ENCODE peak calls at places on chromosomes 7 and 10, in seven cellular contexts. K is adrenal gland, R is dorsolateral prefrontal cortex, Q is lower leg skin, B is heart left ventricle, U is fibroblast of lung, W is PC-9. T is an unnamed sample.

GRCh38 chr10:103839867-103840746 is 15.3 kb downstream of the SH3PXD2A start:
- DNase-seq in B (peak; percentile 89), K (no peak), W (no peak), R (no peak), U (no peak), Q (no peak), T (no peak)

GRCh38 chr7:96021533-96021932 is 249.2 kb downstream of the DYNC1I1 start:
- DNase-seq in U (no peak), B (no peak), W (no peak), K (no peak), Q (no peak), R (no peak), T (peak; percentile 39)

GRCh38 chr7:43553999-43554398 is 28.9 kb upstream of the STK17A start:
- DNase-seq in U (peak; percentile 53), K (no peak), R (no peak), Q (no peak), W (peak; percentile 58), B (peak; percentile 73), T (peak; percentile 76)

GRCh38 chr7:105493928-105494325 is 28.1 kb downstream of the PUS7 start:
- DNase-seq in Q (no peak), K (no peak), U (peak; percentile 56), W (no peak), R (no peak), B (no peak), T (peak; percentile 58)

GRCh38 chr10:35012781-35013180 is 77.4 kb downstream of the CUL2 start:
- DNase-seq in K (no peak), B (no peak), R (no peak), Q (no peak), U (no peak), W (no peak), T (no peak)

GRCh38 chr7:140176271-140176701 is 497 bp downstream of the KDM7A start:
- DNase-seq in R (no peak), B (no peak), Q (no peak), W (no peak), K (no peak), U (no peak), T (no peak)

GRCh38 chr7:56105508-56105907 is 768 bp downstream of the CHCHD2 start:
- DNase-seq in Q (no peak), W (peak; percentile 79), U (peak; percentile 84), B (no peak), K (peak; percentile 79), R (no peak), T (peak; percentile 86)

GRCh38 chr7:122416316-122416925 is 111.9 kb upstream of the FEZF1 start:
- DNase-seq in Q (no peak), R (no peak), U (no peak), W (no peak), B (no peak), K (no peak), T (no peak)

GRCh38 chr10:78802866-78803265 is 265.9 kb upstream of the ZMIZ1 start:
- DNase-seq in K (no peak), R (peak; percentile 36), U (peak; percentile 74), Q (peak; percentile 62), W (peak; percentile 60), B (peak; percentile 80), T (peak; percentile 68)

GRCh38 chr7:130334274-130334673 is 10.3 kb upstream of the CPA5 start:
- DNase-seq in U (peak; percentile 32), R (no peak), Q (no peak), B (no peak), K (no peak), W (no peak), T (no peak)

GRCh38 chr7:71157757-71158156 is 25.8 kb downstream of the GALNT17 start:
- DNase-seq in R (no peak), W (no peak), Q (no peak), K (no peak), B (no peak), U (no peak), T (no peak)

GRCh38 chr10:72784551-72785421 is 92.8 kb downstream of the MCU start:
- DNase-seq in R (peak; percentile 54), U (peak; percentile 88), Q (peak; percentile 26), B (peak; percentile 64), K (peak; percentile 57), W (peak; percentile 77), T (peak; percentile 87)

GRCh38 chr7:34342403-34342802 is 315.6 kb upstream of the NPSR1 start:
- DNase-seq in B (no peak), K (no peak), Q (no peak), R (no peak), U (no peak), W (no peak), T (no peak)
- TF ChIP-seq CTCF in B (no peak), K (no peak), Q (no peak), R (no peak), U (no peak), W (no peak), T (no peak)

GRCh38 chr7:124077546-124077945 is 44.7 kb upstream of the TMEM229A start:
- DNase-seq in K (no peak), B (no peak), Q (no peak), R (no peak), W (no peak), U (no peak), T (no peak)
- TF ChIP-seq CTCF in K (no peak), B (no peak), Q (no peak), R (peak; percentile 35), W (no peak), U (no peak), T (no peak)

GRCh38 chr7:31761646-31762045 is 74.6 kb downstream of the PPP1R17 start:
- DNase-seq in Q (no peak), K (no peak), B (no peak), R (peak; percentile 7), W (no peak), U (no peak), T (no peak)
- TF ChIP-seq CTCF in Q (no peak), K (no peak), B (no peak), R (no peak), W (no peak), U (no peak), T (no peak)

DNA sequence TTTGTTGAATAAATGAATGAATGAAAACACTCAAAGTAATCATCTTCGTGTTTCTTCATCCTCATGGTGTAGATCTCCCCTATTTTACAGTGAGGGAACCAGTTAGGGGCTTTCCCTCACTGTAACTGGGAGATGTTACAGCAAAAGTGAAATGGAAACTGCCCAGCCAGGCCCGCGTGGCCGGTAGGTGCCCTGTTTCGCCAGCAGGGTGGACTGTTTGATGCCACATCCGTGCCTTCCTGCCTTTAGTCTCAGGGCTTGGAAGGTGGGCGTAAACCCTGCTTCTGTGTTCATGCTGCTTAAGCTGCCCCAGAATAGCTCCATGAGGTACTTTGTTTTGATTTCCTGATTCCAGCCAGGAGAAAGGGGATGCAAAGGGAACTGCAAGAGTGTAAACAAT is 268.8 kb downstream of the PLXNA4 start:
- DNase-seq in B (no peak), U (no peak), W (no peak), Q (no peak), K (no peak), R (no peak), T (no peak)
- TF ChIP-seq CTCF in B (no peak), U (no peak), W (no peak), Q (no peak), K (no peak), R (no peak), T (no peak)

DNA sequence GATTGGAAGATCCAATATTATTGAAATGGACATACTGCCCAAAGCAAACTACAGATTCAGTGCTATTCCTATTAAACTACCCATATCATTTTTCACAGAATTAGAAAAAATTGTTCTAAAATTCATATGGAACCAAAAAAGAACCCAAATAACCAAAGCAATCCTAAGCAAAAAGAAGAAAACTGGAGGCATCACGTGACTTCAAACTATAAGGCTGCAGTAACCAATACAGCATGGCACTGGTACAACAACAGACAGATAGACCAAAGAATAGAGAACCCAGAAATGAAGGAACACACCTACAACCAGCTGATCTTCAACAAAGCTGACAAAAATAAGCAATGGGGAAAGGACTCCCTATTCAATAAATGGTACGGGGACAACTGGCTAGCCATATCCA is 765.4 kb downstream of the SORCS3 start:
- DNase-seq in R (no peak), Q (no peak), B (no peak), U (no peak), W (no peak), K (no peak), T (no peak)
- TF ChIP-seq CTCF in R (no peak), Q (no peak), B (no peak), U (no peak), W (no peak), K (no peak), T (no peak)

DNA sequence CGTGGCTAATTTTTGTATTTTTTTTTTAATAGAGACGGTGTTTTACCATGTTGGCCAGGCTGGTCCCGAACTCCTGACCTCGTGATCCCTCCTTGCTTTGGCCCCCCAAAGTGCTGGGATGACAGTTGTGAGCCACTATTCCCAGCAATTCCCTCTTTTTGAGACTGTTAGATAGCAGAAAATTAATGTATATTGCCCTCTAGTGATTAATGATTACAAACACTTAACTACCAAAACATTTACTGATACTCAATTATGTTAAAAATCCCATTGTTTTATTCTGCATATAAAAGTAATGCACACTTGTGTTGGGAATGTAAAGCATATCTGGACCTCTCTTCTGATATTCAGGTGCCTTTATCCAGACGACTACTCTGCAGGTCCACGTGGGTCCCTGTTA is 41.2 kb upstream of the COBL start:
- DNase-seq in K (no peak), R (no peak), Q (no peak), U (no peak), W (no peak), B (no peak), T (no peak)
- TF ChIP-seq CTCF in K (no peak), R (peak; percentile 34), Q (no peak), U (no peak), W (peak; percentile 64), B (no peak), T (no peak)

DNA sequence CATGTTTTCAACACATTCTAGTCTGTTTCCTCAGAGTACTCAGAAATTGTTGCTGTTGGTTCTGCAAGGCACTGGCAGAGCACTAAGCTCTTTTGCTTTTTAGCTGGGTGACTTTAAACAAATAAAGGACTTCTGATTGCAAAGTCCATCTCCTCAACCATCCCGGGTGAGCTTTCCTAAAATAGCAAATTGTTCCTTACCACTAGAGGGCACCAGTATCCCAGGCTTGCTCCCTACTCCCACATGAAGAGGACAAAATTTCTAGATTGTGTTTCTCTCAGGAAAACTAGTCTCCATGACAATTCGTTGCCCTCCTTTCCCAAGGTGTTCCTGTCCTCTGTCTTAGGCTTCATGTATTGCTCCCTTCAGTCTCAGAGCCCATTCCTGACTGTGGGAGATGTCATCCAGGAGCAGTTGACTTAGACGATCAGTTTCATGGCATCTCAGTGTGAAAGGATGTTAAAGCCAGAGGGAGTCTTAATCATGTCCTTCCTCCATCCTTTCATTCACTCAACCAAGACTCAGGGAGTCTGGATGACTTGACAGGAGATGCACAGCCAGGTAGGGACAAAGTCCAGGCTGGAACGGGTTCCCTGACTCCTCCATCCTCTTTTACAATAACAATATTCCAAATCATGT is 23.8 kb downstream of the OPALIN start:
- DNase-seq in B (no peak), W (no peak), U (peak; percentile 55), Q (no peak), R (no peak), K (no peak), T (peak; percentile 51)
- TF ChIP-seq CTCF in B (peak; percentile 59), W (peak; percentile 72), U (peak; percentile 70), Q (no peak), R (peak; percentile 66), K (peak; percentile 49), T (peak; percentile 89)

T was measured in epithelial cell of esophagus.